ENCODE peak calls at places on chromosomes 6 and 20, in ten cellular contexts. V is cardiac muscle cell; P is cardiac fibroblast; H is fibroblast of pulmonary artery; N is RWPE1; A is CD4-positive, alpha-beta T cell; T is AG10803; G is type B pancreatic cell; R is spleen; C is heart right ventricle. J is an unnamed sample.

GRCh38 chr6:147867827-147868226 is 359.3 kb downstream of the SAMD5 start:
- DNase-seq in V (no peak), P (no peak), H (no peak), N (no peak), A (no peak), T (no peak), G (no peak), R (no peak), C (no peak), J (no peak)

GRCh38 chr6:74117113-74117512 is 421.1 kb downstream of the CD109 start:
- DNase-seq in V (no peak), P (no peak), H (no peak), N (no peak), A (no peak), T (no peak), G (no peak), R (no peak), C (no peak), J (no peak)

GRCh38 chr20:51365670-51366069 is 176.8 kb downstream of the NFATC2 start:
- DNase-seq in V (peak), P (peak), H (peak), N (peak), A (no peak), T (peak), G (no peak), R (peak), C (no peak), J (no peak)

GRCh38 chr20:37331060-37331857 is 14.7 kb upstream of the SRC start:
- DNase-seq in V (no peak), P (no peak), H (no peak), N (no peak), A (no peak), T (no peak), G (no peak), R (peak), C (no peak), J (no peak)

GRCh38 chr6:166958926-166959861 is 2.8 kb upstream of the RNASET2 start:
- DNase-seq in V (peak), P (peak), H (peak), N (no peak), A (peak), T (no peak), G (no peak), R (peak), C (no peak), J (no peak)

GRCh38 chr6:53811082-53811481 is 16.3 kb downstream of the LRRC1 start:
- DNase-seq in V (no peak), P (no peak), H (no peak), N (no peak), A (no peak), T (peak), G (no peak), R (no peak), C (no peak), J (no peak)

GRCh38 chr6:125853168-125853567 is 62.4 kb downstream of the NCOA7 start:
- DNase-seq in V (no peak), P (no peak), H (no peak), N (no peak), A (no peak), T (no peak), G (no peak), R (no peak), C (no peak), J (no peak)

GRCh38 chr20:62056975-62057374 is 8.7 kb downstream of the TAF4 start:
- DNase-seq in V (no peak), P (no peak), H (no peak), N (no peak), A (no peak), T (no peak), G (no peak), R (peak), C (no peak), J (no peak)

GRCh38 chr20:59002388-59002787 is 4.7 kb downstream of the CTSZ start:
- DNase-seq in V (no peak), P (no peak), H (no peak), N (no peak), A (no peak), T (no peak), G (no peak), R (no peak), C (no peak), J (no peak)

GRCh38 chr20:51529758-51530157 is 12.8 kb downstream of the NFATC2 start:
- DNase-seq in V (no peak), P (no peak), H (no peak), N (no peak), A (peak), T (peak), G (no peak), R (peak), C (no peak), J (no peak)

GRCh38 chr6:73515204-73516101 is 5.4 kb downstream of the EEF1A1 start:
- DNase-seq in V (peak), P (peak), H (peak), N (no peak), A (peak), T (peak), G (no peak), R (no peak), C (no peak), J (no peak)

GRCh38 chr6:116564921-116565872 is 6.1 kb upstream of the RWDD1 start:
- DNase-seq in V (peak), P (no peak), H (no peak), N (no peak), A (no peak), T (peak), G (peak), R (peak), C (peak), J (no peak)

GRCh38 chr20:49615401-49616153 is 47.6 kb upstream of the PTGIS start:
- DNase-seq in V (no peak), P (no peak), H (no peak), N (peak), A (no peak), T (no peak), G (no peak), R (peak), C (peak), J (no peak)

GRCh38 chr6:14934011-14934410 is 311.9 kb upstream of the JARID2 start:
- DNase-seq in V (no peak), P (no peak), H (no peak), N (no peak), A (no peak), T (no peak), G (no peak), R (no peak), C (no peak), J (no peak)

GRCh38 chr6:35486005-35486925 is 10.6 kb downstream of the TEAD3 start:
- DNase-seq in V (peak), P (peak), H (peak), N (peak), A (no peak), T (no peak), G (peak), R (no peak), C (peak), J (no peak)

GRCh38 chr6:114747995-114748625 is 405.3 kb upstream of the HS3ST5 start:
- DNase-seq in V (peak), P (peak), H (peak), N (peak), A (no peak), T (peak), G (no peak), R (no peak), C (no peak), J (peak)

GRCh38 chr20:63191400-63191799 is 24.5 kb downstream of the YTHDF1 start:
- DNase-seq in V (no peak), P (peak), H (no peak), N (peak), A (no peak), T (no peak), G (no peak), R (no peak), C (no peak), J (no peak)

GRCh38 chr6:74671558-74672025 is 534.3 kb downstream of the COL12A1 start:
- DNase-seq in V (peak), P (peak), H (peak), N (no peak), A (no peak), T (peak), G (no peak), R (no peak), C (no peak), J (no peak)

GRCh38 chr6:32982702-32983492 is 14.5 kb downstream of the BRD2 start:
- DNase-seq in V (no peak), P (peak), H (no peak), N (no peak), A (no peak), T (no peak), G (no peak), R (no peak), C (no peak), J (no peak)

GRCh38 chr6:65295812-65296211 is 411.2 kb downstream of the EYS start:
- DNase-seq in V (no peak), P (no peak), H (no peak), N (no peak), A (no peak), T (no peak), G (no peak), R (no peak), C (no peak), J (no peak)

GRCh38 chr20:25005220-25005619 is 12.7 kb upstream of the APMAP start:
- DNase-seq in V (peak), P (no peak), H (peak), N (no peak), A (no peak), T (peak), G (peak), R (no peak), C (no peak), J (no peak)

GRCh38 chr20:46083531-46084061 is 6.2 kb downstream of the NCOA5 start:
- DNase-seq in V (no peak), P (no peak), H (no peak), N (no peak), A (no peak), T (no peak), G (no peak), R (no peak), C (no peak), J (no peak)

GRCh38 chr6:93580441-93580840 is 161.1 kb upstream of the EPHA7 start:
- DNase-seq in V (no peak), P (no peak), H (no peak), N (no peak), A (no peak), T (no peak), G (no peak), R (no peak), C (no peak), J (no peak)

GRCh38 chr20:56373942-56374341 is 15.2 kb downstream of the FAM210B start:
- DNase-seq in V (peak), P (peak), H (peak), N (peak), A (no peak), T (peak), G (no peak), R (no peak), C (no peak), J (no peak)

GRCh38 chr20:11261533-11262000 is 587.8 kb upstream of the JAG1 start:
- DNase-seq in V (peak), P (peak), H (peak), N (no peak), A (no peak), T (peak), G (no peak), R (no peak), C (no peak), J (no peak)

GRCh38 chr6:113375950-113376846 is 480.9 kb upstream of the MARCKS start:
- DNase-seq in V (peak), P (peak), H (peak), N (no peak), A (no peak), T (peak), G (no peak), R (no peak), C (no peak), J (no peak)

GRCh38 chr20:57369601-57370000 is 18.5 kb downstream of the RAE1 start:
- DNase-seq in V (no peak), P (no peak), H (no peak), N (no peak), A (no peak), T (no peak), G (no peak), R (no peak), C (no peak), J (no peak)

GRCh38 chr6:129575378-129576118 is 134.4 kb downstream of the ARHGAP18 start:
- DNase-seq in V (peak), P (peak), H (peak), N (peak), A (no peak), T (peak), G (no peak), R (no peak), C (no peak), J (no peak)
- TF ChIP-seq CTCF in V (peak), P (peak), H (peak), N (peak), A (peak), T (peak), G (peak), R (peak), C (peak), J (peak)

GRCh38 chr6:31661867-31662723 is 1.5 kb upstream of the C6orf47 start:
- DNase-seq in V (no peak), P (no peak), H (no peak), N (no peak), A (no peak), T (no peak), G (no peak), R (no peak), C (no peak), J (no peak)
- TF ChIP-seq CTCF in V (no peak), P (no peak), H (no peak), N (no peak), A (no peak), T (no peak), G (no peak), R (no peak), C (no peak), J (no peak)

GRCh38 chr6:104766601-104767000 is 93.1 kb downstream of the HACE1 start:
- DNase-seq in V (no peak), P (no peak), H (no peak), N (no peak), A (no peak), T (no peak), G (no peak), R (no peak), C (no peak), J (no peak)

GRCh38 chr6:104768906-104769305 is 90.8 kb downstream of the HACE1 start:
- DNase-seq in V (no peak), P (no peak), H (no peak), N (no peak), A (no peak), T (no peak), G (no peak), R (no peak), C (no peak), J (no peak)

DNA sequence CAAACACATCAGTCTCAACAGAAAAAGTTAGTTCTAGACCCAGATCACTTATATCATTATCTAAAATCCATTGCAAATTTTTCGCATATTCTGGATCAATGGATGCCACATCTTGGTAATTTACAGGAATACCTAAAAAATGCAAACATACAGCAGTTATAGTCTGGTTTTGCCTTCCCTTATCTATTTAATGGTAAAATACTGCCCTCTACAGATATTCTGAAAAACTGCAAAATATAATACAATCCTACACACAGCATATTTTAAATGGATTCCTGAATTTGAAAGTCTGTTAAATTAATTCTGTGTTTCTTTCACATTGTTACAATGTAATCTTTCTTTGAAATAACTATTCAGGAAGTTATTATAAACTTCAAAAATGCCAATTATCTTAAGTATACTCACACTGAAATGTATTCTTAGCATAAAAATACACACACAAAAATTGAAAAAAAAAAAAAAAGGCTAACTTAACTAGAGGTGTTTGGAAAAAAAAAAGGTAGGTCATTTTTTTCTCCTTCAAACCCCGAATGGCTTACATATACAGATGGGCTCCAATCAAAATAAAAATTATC is 88.4 kb downstream of the HACE1 start:
- DNase-seq in V (peak), P (peak), H (peak), N (peak), A (no peak), T (peak), G (no peak), R (no peak), C (no peak), J (no peak)
- TF ChIP-seq CTCF in V (peak), P (peak), H (peak), N (peak), A (peak), T (peak), G (peak), R (peak), C (peak), J (peak)

DNA sequence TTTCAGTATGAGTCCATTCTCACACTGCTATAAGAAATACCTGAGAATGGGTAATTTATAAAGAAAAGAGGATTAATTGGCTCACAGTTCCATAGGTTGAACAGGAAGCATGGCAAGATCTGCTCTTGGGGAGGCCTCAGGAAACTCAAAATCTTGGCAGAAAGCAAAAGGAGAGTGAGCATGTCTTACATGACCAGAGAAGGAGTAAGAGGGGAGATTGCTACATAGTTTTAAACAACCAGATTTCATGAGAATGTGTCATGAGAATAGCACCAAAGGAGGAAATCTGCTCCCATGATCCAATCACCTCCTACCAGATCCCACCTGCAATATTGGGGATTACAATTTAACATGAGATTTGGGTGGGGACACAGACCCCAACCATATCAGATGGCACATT is 672.4 kb downstream of the HTR1B start:
- DNase-seq in V (no peak), P (peak), H (no peak), N (no peak), A (no peak), T (peak), G (no peak), R (no peak), C (no peak), J (no peak)
- TF ChIP-seq CTCF in V (no peak), P (no peak), H (no peak), N (no peak), A (no peak), T (no peak), G (no peak), R (no peak), C (no peak), J (no peak)

GRCh38 chr6:12716298-12716853 is at the start of gene PHACTR1:
- DNase-seq in V (no peak), P (no peak), H (no peak), N (no peak), A (no peak), T (no peak), G (no peak), R (no peak), C (no peak), J (no peak)

GRCh38 chr6:12715437-12715836 is 1.1 kb upstream of the PHACTR1 start:
- DNase-seq in V (no peak), P (no peak), H (no peak), N (no peak), A (no peak), T (no peak), G (no peak), R (no peak), C (no peak), J (no peak)

GRCh38 chr6:12719017-12719416 is 2.5 kb downstream of the PHACTR1 start:
- DNase-seq in V (no peak), P (no peak), H (no peak), N (no peak), A (no peak), T (peak), G (no peak), R (no peak), C (no peak), J (no peak)

GRCh38 chr6:12718025-12718424 is 1.5 kb downstream of the PHACTR1 start:
- DNase-seq in V (peak), P (peak), H (peak), N (peak), A (no peak), T (peak), G (no peak), R (no peak), C (no peak), J (no peak)

DNA sequence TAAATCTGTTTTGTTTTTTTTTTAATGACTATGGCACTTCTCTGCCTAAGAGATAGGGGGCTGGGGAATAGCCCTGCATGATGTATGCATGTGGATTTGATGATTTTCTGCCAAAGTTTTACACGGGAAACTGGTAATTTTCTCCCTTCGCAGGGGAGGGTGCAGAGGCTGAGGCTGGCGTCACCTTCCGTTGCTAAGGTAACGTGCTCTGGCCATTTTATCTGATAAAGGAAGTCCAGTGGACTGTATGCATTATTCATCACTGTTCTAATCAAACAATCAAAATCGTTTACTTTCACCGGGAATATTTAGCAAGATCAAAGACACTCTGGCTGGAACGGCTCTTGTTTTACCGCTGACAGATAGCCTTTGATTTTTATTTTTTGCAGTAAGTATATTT is 789 bp downstream of the PHACTR1 start:
- DNase-seq in V (no peak), P (no peak), H (no peak), N (no peak), A (no peak), T (no peak), G (no peak), R (no peak), C (no peak), J (no peak)
- TF ChIP-seq CTCF in V (no peak), P (no peak), H (no peak), N (no peak), A (no peak), T (no peak), G (peak), R (no peak), C (no peak), J (no peak)

DNA sequence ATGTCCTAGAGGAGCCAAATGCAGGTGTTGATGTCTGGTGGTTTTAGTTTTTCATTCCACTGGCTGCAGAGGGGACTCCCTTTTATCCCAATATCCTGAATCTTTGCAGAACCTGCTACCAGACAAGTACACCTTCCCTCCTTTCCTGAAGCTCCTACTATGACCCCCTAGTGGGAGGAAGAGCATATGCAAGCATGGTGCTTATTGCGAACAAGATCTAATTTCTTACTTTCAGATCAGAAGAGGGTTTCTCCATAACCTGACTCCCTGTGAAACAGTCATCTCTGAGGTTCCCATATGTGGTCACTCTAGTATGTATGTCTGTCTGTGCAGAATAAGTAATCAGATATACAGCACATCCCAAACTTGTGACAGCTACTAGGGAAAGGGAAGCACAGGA is 277.2 kb downstream of the ARHGAP18 start:
- DNase-seq in V (peak), P (peak), H (no peak), N (peak), A (no peak), T (no peak), G (no peak), R (no peak), C (no peak), J (no peak)
- TF ChIP-seq CTCF in V (no peak), P (peak), H (peak), N (no peak), A (no peak), T (no peak), G (peak), R (no peak), C (no peak), J (peak)

GRCh38 chr20:19718880-19719279 is 39.2 kb upstream of the RIN2 start:
- DNase-seq in V (no peak), P (no peak), H (no peak), N (no peak), A (no peak), T (no peak), G (no peak), R (no peak), C (no peak), J (no peak)
- TF ChIP-seq CTCF in V (no peak), P (no peak), H (no peak), N (no peak), A (no peak), T (no peak), G (no peak), R (no peak), C (no peak), J (no peak)